ENCODE peak calls at places on chromosomes 13 and 19, in nine cellular contexts. M is caudate nucleus; F is CD8-positive, alpha-beta memory T cell; C is hepatocyte; H is stomach; U is HL-60; A is PC-3; R is neuronal stem cell; X is ovary. P is an unnamed sample.

GRCh38 chr13:109700176-109700575 is 86.2 kb downstream of the IRS2 start:
- DNase-seq in R (no peak), X (peak), C (peak), U (peak), F (no peak), H (peak), A (peak), M (no peak), P (peak)

GRCh38 chr13:113210834-113211233 is 1.4 kb downstream of the CUL4A start:
- DNase-seq in A (no peak), U (peak), C (no peak), H (no peak), M (no peak), X (no peak), F (no peak), R (no peak), P (no peak)

GRCh38 chr19:47241919-47242644 is 11.1 kb upstream of the BBC3 start:
- DNase-seq in H (no peak), C (no peak), X (no peak), U (no peak), R (no peak), F (no peak), A (no peak), M (no peak), P (no peak)

GRCh38 chr19:11296264-11296663 is 304 bp downstream of the TSPAN16 start:
- DNase-seq in M (no peak), H (no peak), A (no peak), F (no peak), X (no peak), U (peak), C (no peak), R (no peak), P (no peak)

GRCh38 chr19:39740395-39740794 is 2.6 kb upstream of the CLC start:
- DNase-seq in C (no peak), H (no peak), M (no peak), R (no peak), A (no peak), X (no peak), U (no peak), F (no peak), P (no peak)

GRCh38 chr13:113150545-113151365 is 7.7 kb upstream of the PROZ start:
- DNase-seq in M (no peak), H (no peak), A (no peak), F (no peak), C (no peak), R (no peak), U (no peak), X (no peak), P (no peak)

GRCh38 chr19:10226021-10226375 is 5.1 kb downstream of the S1PR2 start:
- DNase-seq in X (peak), C (no peak), F (no peak), U (no peak), A (no peak), M (no peak), H (no peak), R (no peak), P (no peak)

GRCh38 chr13:51453308-51453958 is 597 bp upstream of the INTS6 start:
- DNase-seq in C (peak), X (no peak), F (peak), R (no peak), U (peak), H (no peak), A (no peak), M (no peak), P (no peak)

GRCh38 chr13:38819053-38819452 is 132.2 kb downstream of the FREM2 start:
- DNase-seq in A (no peak), R (no peak), X (peak), C (peak), M (peak), H (peak), U (no peak), F (no peak), P (no peak)

GRCh38 chr19:12757544-12758274 is 6.1 kb downstream of the BEST2 start:
- DNase-seq in M (peak), F (peak), A (peak), C (peak), H (peak), R (peak), X (peak), U (peak), P (no peak)

GRCh38 chr13:105196052-105196451 is 1339.4 kb downstream of the EFNB2 start:
- DNase-seq in M (no peak), H (no peak), F (no peak), R (no peak), A (peak), C (peak), U (no peak), X (no peak), P (no peak)

GRCh38 chr13:108005231-108005630 is 210.1 kb downstream of the LIG4 start:
- DNase-seq in U (no peak), R (no peak), H (no peak), M (no peak), F (no peak), A (no peak), X (no peak), C (no peak), P (no peak)

GRCh38 chr13:30338331-30338851 is 31.0 kb upstream of the KATNAL1 start:
- DNase-seq in C (no peak), A (peak), H (no peak), U (no peak), R (no peak), M (no peak), X (no peak), F (no peak), P (no peak)

GRCh38 chr13:46831588-46832194 is 34.7 kb upstream of the ESD start:
- DNase-seq in U (peak), X (no peak), R (peak), H (no peak), M (no peak), A (peak), F (no peak), C (peak), P (no peak)

GRCh38 chr13:113404723-113405471 is 41.0 kb upstream of the GRTP1 start:
- DNase-seq in X (no peak), H (no peak), C (no peak), F (no peak), A (no peak), U (no peak), M (no peak), R (no peak), P (no peak)

GRCh38 chr13:22198656-22199217 is 527.9 kb downstream of the FGF9 start:
- DNase-seq in A (no peak), F (no peak), U (no peak), M (no peak), R (no peak), C (peak), H (no peak), X (no peak), P (no peak)

GRCh38 chr13:73987618-73988017 is 146.6 kb downstream of the KLF12 start:
- DNase-seq in R (no peak), M (no peak), C (no peak), H (no peak), A (no peak), X (no peak), F (no peak), U (peak), P (no peak)

GRCh38 chr13:30113531-30113930 is 193.8 kb downstream of the KATNAL1 start:
- DNase-seq in H (no peak), U (no peak), C (no peak), F (no peak), M (no peak), A (no peak), X (no peak), R (no peak), P (no peak)

GRCh38 chr13:49584771-49585182 is 581 bp downstream of the RCBTB1 start:
- DNase-seq in U (no peak), A (peak), R (peak), F (no peak), H (no peak), M (no peak), C (peak), X (no peak), P (no peak)

GRCh38 chr19:2982983-2983350 is 5.6 kb downstream of the TLE6 start:
- DNase-seq in U (no peak), X (peak), R (no peak), H (peak), F (no peak), M (peak), C (peak), A (peak), P (no peak)

GRCh38 chr19:12779162-12779993 is 4.0 kb upstream of the HOOK2 start:
- DNase-seq in M (no peak), U (no peak), C (peak), F (no peak), R (no peak), A (peak), X (peak), H (no peak), P (no peak)

GRCh38 chr19:1265611-1266115 is 3.5 kb upstream of the CIRBP start:
- DNase-seq in F (peak), A (peak), M (no peak), X (peak), H (no peak), U (no peak), C (peak), R (no peak), P (no peak)

GRCh38 chr13:90416519-90416918 is 931.0 kb upstream of the MIR17HG start:
- DNase-seq in F (no peak), U (no peak), C (no peak), X (no peak), R (peak), M (no peak), H (no peak), A (peak), P (no peak)

GRCh38 chr19:3250675-3251074 is 26.2 kb downstream of the CELF5 start:
- DNase-seq in M (no peak), X (no peak), F (no peak), A (peak), C (no peak), R (no peak), H (no peak), U (peak), P (no peak)

GRCh38 chr19:51507209-51507608 is 5.6 kb upstream of the SIGLEC12 start:
- DNase-seq in C (no peak), M (no peak), X (no peak), R (no peak), A (no peak), F (no peak), U (no peak), H (no peak), P (no peak)

GRCh38 chr19:41531438-41532311 is 44.3 kb upstream of the CEACAM21 start:
- DNase-seq in A (no peak), H (peak), M (no peak), X (no peak), U (peak), R (no peak), F (peak), C (no peak), P (no peak)

GRCh38 chr19:31448221-31448657 is 99.0 kb upstream of the TSHZ3 start:
- DNase-seq in R (no peak), C (peak), A (no peak), H (peak), F (no peak), X (peak), M (no peak), U (no peak), P (peak)

GRCh38 chr13:20404488-20405222 is 121.0 kb downstream of the CRYL1 start:
- DNase-seq in M (no peak), H (peak), C (no peak), F (no peak), U (no peak), X (peak), A (no peak), R (no peak), P (no peak)

GRCh38 chr19:51927859-51928258 is 587 bp downstream of the ZNF613 start:
- DNase-seq in M (no peak), R (no peak), X (no peak), U (no peak), F (no peak), C (no peak), H (no peak), A (no peak), P (no peak)

GRCh38 chr19:17777840-17778620 is 16.9 kb upstream of the B3GNT3 start:
- DNase-seq in R (peak), U (peak), M (no peak), X (peak), A (peak), H (peak), C (peak), F (no peak), P (no peak)

GRCh38 chr13:80337011-80337688 is 3.8 kb downstream of the SPRY2 start:
- DNase-seq in X (no peak), H (no peak), C (peak), M (no peak), A (no peak), U (no peak), R (no peak), F (no peak), P (no peak)

GRCh38 chr13:44300895-44301638 is 72.6 kb upstream of the SERP2 start:
- DNase-seq in A (peak), R (no peak), U (no peak), H (peak), F (no peak), X (peak), C (no peak), M (no peak), P (peak)

GRCh38 chr13:94921181-94921580 is 208.8 kb upstream of the SOX21 start:
- DNase-seq in A (no peak), C (no peak), H (no peak), R (no peak), U (no peak), F (no peak), M (no peak), X (no peak), P (no peak)

GRCh38 chr13:32334676-32335075 is 19.4 kb downstream of the BRCA2 start:
- DNase-seq in M (no peak), U (no peak), F (no peak), X (no peak), C (no peak), A (no peak), R (no peak), H (no peak), P (no peak)

GRCh38 chr19:10086904-10087256 is 763 bp downstream of the SHFL start:
- DNase-seq in H (no peak), F (peak), C (no peak), X (peak), M (no peak), A (no peak), U (no peak), R (no peak), P (no peak)

GRCh38 chr19:44882063-44882462 is 9.0 kb upstream of the TOMM40 start:
- DNase-seq in F (no peak), A (no peak), H (no peak), M (no peak), R (no peak), C (no peak), X (no peak), U (no peak), P (no peak)

GRCh38 chr13:100610399-100611347 is 22.1 kb upstream of the GGACT start:
- DNase-seq in F (no peak), C (no peak), U (peak), H (no peak), X (no peak), A (no peak), R (no peak), M (no peak), P (no peak)
- H3K27ac ChIP-seq in F (no peak), C (no peak), U (peak), H (no peak), X (no peak), A (no peak), R (no peak), M (no peak), P (no peak)

GRCh38 chr19:49515767-49516166 is 3.3 kb downstream of the FCGRT start:
- DNase-seq in U (peak), A (no peak), F (no peak), X (no peak), M (no peak), R (no peak), C (peak), H (no peak), P (no peak)
- H3K27ac ChIP-seq in U (peak), A (no peak), F (no peak), X (no peak), M (no peak), R (no peak), C (peak), H (peak), P (no peak)

DNA sequence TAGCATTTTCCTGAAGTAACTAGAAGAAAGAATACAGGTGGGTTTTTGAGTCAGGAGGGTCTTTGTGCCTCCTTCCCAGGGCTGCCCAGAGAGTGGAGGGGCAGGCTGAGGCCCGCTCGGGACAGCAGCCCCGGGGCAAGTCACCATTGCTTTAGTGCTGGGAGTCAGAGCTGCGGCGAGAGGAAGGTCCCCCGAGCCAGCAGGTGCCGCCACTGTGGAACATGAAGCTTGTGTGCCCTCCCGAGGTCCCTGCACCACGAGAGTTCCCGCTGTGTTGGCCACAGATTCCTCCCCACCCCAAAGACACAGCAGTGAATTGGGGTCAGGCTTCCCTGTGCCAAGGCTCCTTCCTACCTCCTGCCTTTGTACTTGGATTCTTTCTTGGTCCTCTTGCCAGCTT is 50.9 kb upstream of the TEX29 start:
- DNase-seq in C (no peak), X (no peak), H (no peak), U (no peak), M (no peak), F (no peak), R (no peak), A (no peak), P (no peak)
- H3K27ac ChIP-seq in C (no peak), X (no peak), H (no peak), U (no peak), M (peak), F (no peak), R (no peak), A (no peak), P (no peak)

GRCh38 chr13:83984793-83985192 is 102.5 kb upstream of the SLITRK1 start:
- DNase-seq in M (no peak), A (no peak), R (no peak), F (no peak), C (no peak), U (no peak), H (no peak), X (no peak), P (no peak)
- H3K27ac ChIP-seq in M (no peak), A (no peak), R (no peak), F (no peak), C (no peak), U (no peak), H (no peak), X (no peak), P (no peak)

GRCh38 chr19:53864308-53864836 is 3.3 kb upstream of the MYADM start:
- DNase-seq in H (peak), C (peak), M (peak), R (no peak), U (no peak), X (no peak), A (peak), F (no peak), P (no peak)
- H3K27ac ChIP-seq in H (peak), C (peak), M (peak), R (no peak), U (no peak), X (no peak), A (peak), F (no peak), P (no peak)